ENCODE peak calls at places on chromosomes 1 and 21, in ten cellular contexts. H is coronary artery; G is astrocyte; B is mesothelial cell of epicardium; J is CD8-positive, alpha-beta T cell; E is IMR-90; A is MM.1S; F is left lung; R is breast epithelium; Y is nephron progenitor cell. L is an unnamed sample.

GRCh38 chr1:180343931-180344406 is 113.9 kb downstream of the LHX4 start:
- DNase-seq in H (no peak), G (peak; percentile 23), B (no peak), J (no peak), E (peak; percentile 47), A (peak; percentile 86), F (no peak), R (no peak), Y (no peak), L (no peak)

GRCh38 chr1:248622491-248623106 is 12.3 kb downstream of the OR2T11 start:
- DNase-seq in H (no peak), G (peak; percentile 0), B (no peak), J (no peak), E (peak; percentile 0), A (peak; percentile 30), F (no peak), R (no peak), Y (no peak), L (no peak)

GRCh38 chr1:35855016-35855700 is 27.9 kb upstream of the AGO1 start:
- DNase-seq in H (no peak), G (no peak), B (no peak), J (no peak), E (no peak), A (no peak), F (no peak), R (no peak), Y (no peak), L (no peak)

GRCh38 chr1:239786464-239786863 is 305.2 kb upstream of the FMN2 start:
- DNase-seq in H (no peak), G (no peak), B (no peak), J (no peak), E (no peak), A (no peak), F (no peak), R (no peak), Y (peak; percentile 26), L (no peak)

GRCh38 chr1:111738436-111739221 is 566 bp downstream of the INKA2 start:
- DNase-seq in H (peak; percentile 91), G (peak; percentile 50), B (no peak), J (peak; percentile 31), E (peak; percentile 49), A (peak; percentile 54), F (peak; percentile 81), R (peak; percentile 66), Y (peak; percentile 69), L (no peak)

GRCh38 chr1:197200468-197200899 is 54.0 kb upstream of the ASPM start:
- DNase-seq in H (no peak), G (peak; percentile 60), B (no peak), J (peak; percentile 24), E (peak; percentile 5), A (no peak), F (no peak), R (no peak), Y (peak; percentile 8), L (no peak)

GRCh38 chr1:204359131-204359473 is 627 bp downstream of the PLEKHA6 start:
- DNase-seq in H (no peak), G (no peak), B (no peak), J (no peak), E (no peak), A (no peak), F (no peak), R (no peak), Y (peak; percentile 25), L (no peak)

GRCh38 chr1:30475201-30475600 is 248.2 kb downstream of the MATN1 start:
- DNase-seq in H (no peak), G (no peak), B (no peak), J (no peak), E (no peak), A (no peak), F (no peak), R (no peak), Y (no peak), L (no peak)

GRCh38 chr1:215083408-215083961 is 948 bp downstream of the KCNK2 start:
- DNase-seq in H (no peak), G (peak; percentile 41), B (peak; percentile 38), J (no peak), E (peak; percentile 63), A (no peak), F (no peak), R (peak; percentile 18), Y (peak; percentile 59), L (no peak)

GRCh38 chr1:113912594-113913311 is 7.6 kb downstream of the DCLRE1B start:
- DNase-seq in H (peak; percentile 81), G (peak; percentile 64), B (no peak), J (no peak), E (peak; percentile 88), A (no peak), F (no peak), R (no peak), Y (no peak), L (no peak)

GRCh38 chr21:45262041-45262581 is 25.6 kb downstream of the POFUT2 start:
- DNase-seq in H (no peak), G (no peak), B (no peak), J (no peak), E (no peak), A (no peak), F (no peak), R (no peak), Y (no peak), L (no peak)

GRCh38 chr1:235892080-235892670 is 25.5 kb upstream of the LYST start:
- DNase-seq in H (no peak), G (no peak), B (no peak), J (no peak), E (no peak), A (no peak), F (no peak), R (no peak), Y (no peak), L (no peak)

GRCh38 chr1:169078163-169078883 is 28.2 kb upstream of the ATP1B1 start:
- DNase-seq in H (no peak), G (no peak), B (no peak), J (no peak), E (no peak), A (no peak), F (no peak), R (no peak), Y (no peak), L (no peak)

GRCh38 chr1:13507075-13507474 is 6.7 kb downstream of the LRRC38 start:
- DNase-seq in H (no peak), G (no peak), B (no peak), J (no peak), E (no peak), A (no peak), F (no peak), R (no peak), Y (no peak), L (no peak)

GRCh38 chr1:167297222-167298214 is 76.8 kb downstream of the POU2F1 start:
- DNase-seq in H (no peak), G (no peak), B (no peak), J (no peak), E (peak; percentile 3), A (no peak), F (no peak), R (no peak), Y (no peak), L (no peak)

GRCh38 chr21:32181415-32181814 is 97.4 kb downstream of the MIS18A start:
- DNase-seq in H (no peak), G (no peak), B (no peak), J (no peak), E (no peak), A (no peak), F (no peak), R (no peak), Y (no peak), L (no peak)

GRCh38 chr1:152926091-152926490 is 17.7 kb downstream of the IVL start:
- DNase-seq in H (no peak), G (no peak), B (no peak), J (no peak), E (peak; percentile 5), A (peak; percentile 58), F (no peak), R (no peak), Y (no peak), L (no peak)
- TF ChIP-seq CTCF in H (no peak), G (no peak), B (no peak), J (no peak), E (peak; percentile 51), A (peak; percentile 68), F (no peak), R (no peak), Y (no peak), L (peak; percentile 22)

DNA sequence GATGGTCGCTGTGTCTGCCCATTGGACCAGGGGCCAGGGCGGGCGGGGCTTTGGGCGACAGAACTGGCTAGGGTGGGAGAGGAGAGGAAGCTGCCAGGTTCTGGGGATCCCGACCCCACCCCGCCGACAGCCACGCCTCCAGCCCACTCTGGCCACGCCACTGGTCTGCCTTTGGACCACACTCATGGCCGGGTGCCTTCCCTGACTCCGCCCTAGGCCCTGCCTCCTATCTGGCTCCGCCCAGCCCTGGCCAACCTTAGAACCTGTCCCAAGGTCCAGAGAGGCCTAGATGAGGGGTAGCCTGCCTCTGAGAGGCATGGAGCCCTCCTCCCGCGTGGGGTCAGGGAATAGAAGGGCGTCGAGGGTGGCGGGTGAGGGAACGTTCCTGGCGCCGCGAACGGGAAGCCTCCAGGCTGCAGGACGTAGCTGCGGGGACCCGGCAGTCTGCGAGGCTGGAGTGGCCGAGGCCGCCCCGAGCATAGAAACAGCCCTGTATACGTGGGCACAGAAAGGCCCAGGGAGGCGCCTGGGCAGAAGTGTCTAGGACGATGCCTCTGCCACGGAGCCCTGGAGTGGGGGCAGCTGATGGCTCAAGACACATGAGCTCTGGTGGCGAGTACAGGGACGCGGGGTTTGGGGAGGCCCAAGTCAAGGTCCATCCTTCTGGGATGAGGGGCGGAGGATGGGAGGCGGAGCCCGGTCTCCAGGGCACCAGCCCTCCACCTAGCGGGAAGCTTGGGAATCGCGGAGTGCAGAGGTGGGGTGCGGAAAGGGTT is 11.5 kb upstream of the COL16A1 start:
- DNase-seq in H (peak; percentile 98), G (peak; percentile 82), B (peak; percentile 82), J (peak; percentile 33), E (peak; percentile 81), A (peak; percentile 36), F (peak; percentile 90), R (peak; percentile 65), Y (peak; percentile 88), L (no peak)
- TF ChIP-seq CTCF in H (peak; percentile 90), G (peak; percentile 81), B (peak; percentile 77), J (peak; percentile 32), E (peak; percentile 83), A (peak; percentile 65), F (peak; percentile 73), R (peak; percentile 46), Y (peak; percentile 83), L (peak; percentile 89)

GRCh38 chr1:53321366-53321765 is 6.5 kb downstream of the LRP8 start:
- DNase-seq in H (no peak), G (no peak), B (no peak), J (no peak), E (no peak), A (no peak), F (no peak), R (no peak), Y (peak; percentile 63), L (peak; percentile 60)
- TF ChIP-seq CTCF in H (no peak), G (no peak), B (no peak), J (no peak), E (no peak), A (peak; percentile 18), F (no peak), R (no peak), Y (peak; percentile 42), L (peak; percentile 37)

DNA sequence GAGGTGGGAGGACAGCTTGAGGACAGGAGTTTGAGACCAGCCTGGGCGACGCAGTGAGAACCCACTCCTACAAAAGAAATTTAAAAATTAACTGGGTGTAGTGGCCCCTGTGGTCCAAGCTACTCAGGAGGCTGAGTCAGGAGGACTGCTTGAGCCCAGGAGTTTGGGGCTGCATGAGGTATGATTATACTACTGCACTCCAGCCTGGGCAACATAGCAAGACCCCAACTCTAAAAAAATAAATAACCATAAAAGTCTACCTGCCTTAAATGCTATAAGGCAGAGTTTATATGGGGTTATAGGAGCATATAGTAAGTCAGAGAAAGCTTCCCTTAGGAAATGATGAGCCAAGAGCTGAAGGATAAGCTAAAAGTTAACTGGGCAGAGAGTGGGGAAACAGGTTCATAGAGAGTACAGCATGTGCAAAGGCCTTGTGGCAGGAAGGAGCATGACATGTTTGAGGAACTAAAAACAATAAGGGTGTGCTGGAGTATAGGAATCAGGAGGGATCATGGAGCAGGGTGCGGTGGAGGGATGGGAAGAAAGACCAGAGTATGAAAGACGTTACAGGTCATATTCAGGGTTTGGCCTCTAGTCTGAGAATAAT is 68.3 kb downstream of the ADSS2 start:
- DNase-seq in H (no peak), G (no peak), B (no peak), J (no peak), E (no peak), A (no peak), F (no peak), R (no peak), Y (no peak), L (no peak)
- TF ChIP-seq CTCF in H (no peak), G (no peak), B (peak; percentile 14), J (no peak), E (no peak), A (no peak), F (no peak), R (no peak), Y (no peak), L (peak; percentile 17)